ENCODE peak calls at places on chromosomes 4 and X, in eight cellular contexts. X is naive thymus-derived CD4-positive, alpha-beta T cell; G is endothelial cell; H is substantia nigra; Y is HL-60; J is stimulated activated CD8-positive, alpha-beta memory T cell treated with anti-CD3 and anti-CD28 coated beads, Interleukin-2, amount 100 ng/mL, for 48 hours; D is NCI-H1105; U is D341Med. S is an unnamed sample.

GRCh38 chr4:8188085-8188484 is 11.0 kb upstream of the SH3TC1 start:
- DNase-seq in X (no peak), G (no peak), H (no peak), Y (no peak), J (no peak), D (no peak), U (no peak), S (no peak)

GRCh38 chr4:173074501-173074946 is 94.1 kb upstream of the GALNT7 start:
- DNase-seq in X (no peak), G (no peak), H (no peak), Y (peak; percentile 93), J (no peak), D (no peak), U (no peak), S (no peak)

GRCh38 chr4:1855334-1856070 is 454 bp downstream of the LETM1 start:
- DNase-seq in X (no peak), G (no peak), H (no peak), Y (peak; percentile 25), J (no peak), D (no peak), U (peak; percentile 61), S (no peak)

GRCh38 chr4:26323807-26324206 is 3.0 kb downstream of the RBPJ start:
- DNase-seq in X (no peak), G (no peak), H (no peak), Y (no peak), J (no peak), D (no peak), U (no peak), S (no peak)

GRCh38 chr4:25621027-25621930 is 34.4 kb upstream of the SLC34A2 start:
- DNase-seq in X (no peak), G (no peak), H (no peak), Y (no peak), J (no peak), D (no peak), U (no peak), S (no peak)

GRCh38 chr4:67886281-67886680 is 2.5 kb upstream of the TMPRSS11D start:
- DNase-seq in X (no peak), G (no peak), H (no peak), Y (peak; percentile 11), J (no peak), D (no peak), U (no peak), S (no peak)

GRCh38 chr4:114038762-114039392 is 59.4 kb upstream of the ARSJ start:
- DNase-seq in X (no peak), G (no peak), H (no peak), Y (no peak), J (no peak), D (no peak), U (no peak), S (no peak)

GRCh38 chrX:140507982-140508305 is 3.1 kb upstream of the SOX3 start:
- DNase-seq in X (no peak), G (peak; percentile 56), H (peak; percentile 4), Y (no peak), J (no peak), D (peak; percentile 3), U (no peak), S (no peak)

GRCh38 chr4:66655505-66655904 is 889.8 kb downstream of the CENPC start:
- DNase-seq in X (no peak), G (no peak), H (no peak), Y (no peak), J (no peak), D (no peak), U (no peak), S (no peak)

GRCh38 chr4:169152104-169152503 is 118.7 kb downstream of the SH3RF1 start:
- DNase-seq in X (no peak), G (no peak), H (no peak), Y (no peak), J (no peak), D (no peak), U (no peak), S (no peak)

GRCh38 chr4:176729489-176729888 is 63.2 kb downstream of the VEGFC start:
- DNase-seq in X (no peak), G (no peak), H (no peak), Y (no peak), J (no peak), D (no peak), U (no peak), S (no peak)

GRCh38 chrX:63917296-63917695 is 132.3 kb upstream of the ARHGEF9 start:
- DNase-seq in X (no peak), G (no peak), H (no peak), Y (no peak), J (no peak), D (no peak), U (no peak), S (no peak)

GRCh38 chr4:142614621-142615323 is 231.3 kb downstream of the INPP4B start:
- DNase-seq in X (no peak), G (no peak), H (no peak), Y (no peak), J (no peak), D (no peak), U (no peak), S (no peak)

GRCh38 chr4:112156546-112156945 is 11.3 kb downstream of the FAM241A start:
- DNase-seq in X (no peak), G (no peak), H (no peak), Y (no peak), J (no peak), D (no peak), U (no peak), S (no peak)

S was measured in T-cell.